ENCODE peak calls at places on chromosome 15, in five cellular contexts. One of them, this sample, is unnamed.

GRCh38 chr15:48507416-48508065 is 138.0 kb downstream of the FBN1 start:
- DNase-seq in heart right ventricle: peak
- DNase-seq in AG10803: peak
- DNase-seq in lower leg skin: no peak
- DNase-seq in tibial nerve: no peak
- DNase-seq in this sample: peak

GRCh38 chr15:29934251-29934650 is 112.0 kb upstream of the TJP1 start:
- DNase-seq in tibial nerve: no peak
- DNase-seq in AG10803: peak
- DNase-seq in heart right ventricle: no peak
- DNase-seq in lower leg skin: no peak
- DNase-seq in this sample: no peak

GRCh38 chr15:38041576-38041975 is 107.1 kb downstream of the TMCO5A start:
- DNase-seq in tibial nerve: no peak
- DNase-seq in lower leg skin: no peak
- DNase-seq in heart right ventricle: no peak
- DNase-seq in AG10803: peak
- DNase-seq in this sample: peak

GRCh38 chr15:67825880-67826716 is 789 bp downstream of the SKOR1 start:
- DNase-seq in AG10803: no peak
- DNase-seq in tibial nerve: no peak
- DNase-seq in heart right ventricle: no peak
- DNase-seq in lower leg skin: no peak
- DNase-seq in this sample: no peak

GRCh38 chr15:25224396-25224795 is 214.4 kb downstream of the UBE3A start:
- DNase-seq in lower leg skin: no peak
- DNase-seq in tibial nerve: no peak
- DNase-seq in heart right ventricle: no peak
- DNase-seq in AG10803: no peak
- DNase-seq in this sample: no peak

GRCh38 chr15:77036537-77037474 is 34.1 kb downstream of the TSPAN3 start:
- DNase-seq in lower leg skin: peak
- DNase-seq in AG10803: no peak
- DNase-seq in tibial nerve: peak
- DNase-seq in heart right ventricle: peak
- DNase-seq in this sample: no peak

GRCh38 chr15:50463423-50464358 is 39.5 kb downstream of the USP8 start:
- DNase-seq in tibial nerve: no peak
- DNase-seq in AG10803: peak
- DNase-seq in heart right ventricle: no peak
- DNase-seq in lower leg skin: no peak
- DNase-seq in this sample: peak

GRCh38 chr15:40106203-40107161 is 2.2 kb downstream of the BMF start:
- DNase-seq in heart right ventricle: no peak
- DNase-seq in tibial nerve: peak
- DNase-seq in AG10803: peak
- DNase-seq in lower leg skin: peak
- DNase-seq in this sample: no peak

GRCh38 chr15:32993285-32993684 is 201.2 kb downstream of the FMN1 start:
- DNase-seq in heart right ventricle: no peak
- DNase-seq in lower leg skin: no peak
- DNase-seq in AG10803: peak
- DNase-seq in tibial nerve: no peak
- DNase-seq in this sample: no peak

GRCh38 chr15:89912145-89912673 is 543 bp downstream of the ARPIN start:
- DNase-seq in heart right ventricle: peak
- DNase-seq in AG10803: peak
- DNase-seq in lower leg skin: peak
- DNase-seq in tibial nerve: no peak
- DNase-seq in this sample: no peak

GRCh38 chr15:38702178-38702912 is 137.7 kb upstream of the RASGRP1 start:
- DNase-seq in heart right ventricle: no peak
- DNase-seq in lower leg skin: no peak
- DNase-seq in tibial nerve: no peak
- DNase-seq in AG10803: no peak
- DNase-seq in this sample: no peak

GRCh38 chr15:73987646-73988045 is 4.4 kb downstream of the STOML1 start:
- DNase-seq in lower leg skin: peak
- DNase-seq in tibial nerve: no peak
- DNase-seq in AG10803: no peak
- DNase-seq in heart right ventricle: no peak
- DNase-seq in this sample: no peak

GRCh38 chr15:70589221-70589620 is 174.1 kb downstream of the UACA start:
- DNase-seq in heart right ventricle: no peak
- DNase-seq in AG10803: peak
- DNase-seq in tibial nerve: no peak
- DNase-seq in lower leg skin: no peak
- DNase-seq in this sample: no peak

GRCh38 chr15:62588930-62589655 is 424.0 kb upstream of the C2CD4B start:
- DNase-seq in lower leg skin: no peak
- DNase-seq in tibial nerve: no peak
- DNase-seq in heart right ventricle: no peak
- DNase-seq in AG10803: peak
- DNase-seq in this sample: peak

GRCh38 chr15:66838671-66839239 is 136.7 kb downstream of the SMAD6 start:
- DNase-seq in lower leg skin: no peak
- DNase-seq in heart right ventricle: no peak
- DNase-seq in tibial nerve: no peak
- DNase-seq in AG10803: peak
- DNase-seq in this sample: no peak

GRCh38 chr15:28901987-28902745 is 16.4 kb downstream of the APBA2 start:
- DNase-seq in tibial nerve: no peak
- DNase-seq in lower leg skin: peak
- DNase-seq in heart right ventricle: no peak
- DNase-seq in AG10803: no peak
- DNase-seq in this sample: no peak

GRCh38 chr15:79989682-79990081 is 18.7 kb upstream of the BCL2A1 start:
- DNase-seq in AG10803: peak
- DNase-seq in heart right ventricle: no peak
- DNase-seq in lower leg skin: no peak
- DNase-seq in tibial nerve: no peak
- DNase-seq in this sample: no peak

GRCh38 chr15:80830677-80831076 is 51.5 kb downstream of the CEMIP start:
- DNase-seq in tibial nerve: no peak
- DNase-seq in heart right ventricle: no peak
- DNase-seq in lower leg skin: no peak
- DNase-seq in AG10803: no peak
- DNase-seq in this sample: no peak

GRCh38 chr15:45180201-45180600 is 7.6 kb downstream of the SHF start:
- DNase-seq in heart right ventricle: no peak
- DNase-seq in tibial nerve: no peak
- DNase-seq in lower leg skin: no peak
- DNase-seq in AG10803: no peak
- DNase-seq in this sample: no peak

GRCh38 chr15:95995375-95996168 is 334.9 kb upstream of the NR2F2 start:
- DNase-seq in lower leg skin: no peak
- DNase-seq in heart right ventricle: no peak
- DNase-seq in AG10803: no peak
- DNase-seq in tibial nerve: no peak
- DNase-seq in this sample: no peak

GRCh38 chr15:99228120-99228770 is 21.1 kb downstream of the TTC23 start:
- DNase-seq in lower leg skin: no peak
- DNase-seq in tibial nerve: no peak
- DNase-seq in heart right ventricle: no peak
- DNase-seq in AG10803: no peak
- DNase-seq in this sample: no peak

GRCh38 chr15:79881254-79881653 is 15.6 kb downstream of the MTHFS start:
- DNase-seq in AG10803: no peak
- DNase-seq in tibial nerve: no peak
- DNase-seq in heart right ventricle: no peak
- DNase-seq in lower leg skin: no peak
- DNase-seq in this sample: no peak

GRCh38 chr15:91535856-91536500 is 317.5 kb upstream of the SLCO3A1 start:
- DNase-seq in lower leg skin: no peak
- DNase-seq in AG10803: peak
- DNase-seq in heart right ventricle: no peak
- DNase-seq in tibial nerve: no peak
- DNase-seq in this sample: no peak

GRCh38 chr15:29115093-29115991 is 154.3 kb downstream of the NSMCE3 start:
- DNase-seq in tibial nerve: no peak
- DNase-seq in AG10803: no peak
- DNase-seq in lower leg skin: no peak
- DNase-seq in heart right ventricle: no peak
- DNase-seq in this sample: no peak

DNA sequence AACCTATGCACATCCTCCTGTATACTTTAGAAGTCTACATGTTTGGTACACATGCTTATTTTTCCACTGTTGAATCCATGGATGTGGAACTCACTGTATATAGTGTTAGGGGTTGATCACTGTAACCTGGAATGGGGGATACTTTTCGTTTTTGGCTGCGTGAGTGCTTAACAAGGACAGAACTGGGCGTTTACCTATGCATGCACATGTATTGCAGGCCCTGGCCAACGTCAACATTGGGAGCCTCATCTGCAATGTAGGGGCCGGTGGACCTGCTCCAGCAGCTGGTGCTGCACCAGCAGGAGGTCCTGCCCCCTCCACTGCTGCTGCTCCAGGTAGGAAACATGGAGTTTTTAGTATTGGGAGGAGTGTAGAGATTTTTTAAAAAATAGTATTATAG is 2.3 kb downstream of the RPLP1 start:
- DNase-seq in AG10803: no peak
- DNase-seq in tibial nerve: no peak
- DNase-seq in lower leg skin: peak
- DNase-seq in heart right ventricle: no peak
- DNase-seq in this sample: no peak
- H3K4me3 ChIP-seq in AG10803: peak
- H3K4me3 ChIP-seq in tibial nerve: no peak
- H3K4me3 ChIP-seq in lower leg skin: no peak
- H3K4me3 ChIP-seq in heart right ventricle: no peak
- H3K4me3 ChIP-seq in this sample: peak

GRCh38 chr15:57377478-57377847 is 1.2 kb downstream of the CGNL1 start:
- DNase-seq in lower leg skin: no peak
- DNase-seq in heart right ventricle: no peak
- DNase-seq in AG10803: no peak
- DNase-seq in tibial nerve: no peak
- DNase-seq in this sample: no peak
- TF ChIP-seq CTCF in lower leg skin: no peak
- TF ChIP-seq CTCF in heart right ventricle: no peak
- TF ChIP-seq CTCF in AG10803: no peak
- TF ChIP-seq CTCF in tibial nerve: no peak
- TF ChIP-seq CTCF in this sample: no peak

GRCh38 chr15:88623061-88623460 is 1.9 kb downstream of the AEN start:
- DNase-seq in tibial nerve: no peak
- DNase-seq in lower leg skin: peak
- DNase-seq in AG10803: peak
- DNase-seq in heart right ventricle: no peak
- DNase-seq in this sample: peak
- H3K4me3 ChIP-seq in tibial nerve: no peak
- H3K4me3 ChIP-seq in lower leg skin: no peak
- H3K4me3 ChIP-seq in AG10803: peak
- H3K4me3 ChIP-seq in heart right ventricle: no peak
- H3K4me3 ChIP-seq in this sample: peak

DNA sequence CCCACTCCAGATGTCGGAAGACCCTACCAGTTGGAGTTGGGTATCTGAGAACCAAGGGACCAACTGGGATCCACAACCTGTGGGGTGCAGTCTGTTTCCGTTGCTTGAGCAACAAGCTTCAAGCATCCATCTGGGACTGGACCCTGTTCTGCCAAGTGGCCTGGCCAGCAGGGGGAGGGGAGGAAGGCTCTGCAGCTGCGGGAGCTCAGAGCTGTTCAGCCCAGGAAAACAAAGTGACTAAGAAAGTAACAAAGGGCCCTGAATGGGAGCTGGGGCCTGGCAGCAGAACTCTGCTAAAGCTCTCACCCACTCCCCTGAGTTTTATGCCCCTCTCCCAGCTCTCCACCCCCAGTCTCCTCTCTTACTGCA is 2.7 kb downstream of the TYRO3 start:
- DNase-seq in heart right ventricle: no peak
- DNase-seq in lower leg skin: no peak
- DNase-seq in tibial nerve: peak
- DNase-seq in AG10803: peak
- DNase-seq in this sample: no peak
- TF ChIP-seq CTCF in heart right ventricle: no peak
- TF ChIP-seq CTCF in lower leg skin: no peak
- TF ChIP-seq CTCF in tibial nerve: no peak
- TF ChIP-seq CTCF in AG10803: peak
- TF ChIP-seq CTCF in this sample: peak

GRCh38 chr15:41804920-41805666 is 22.8 kb upstream of the JMJD7 start:
- DNase-seq in AG10803: no peak
- DNase-seq in heart right ventricle: no peak
- DNase-seq in tibial nerve: no peak
- DNase-seq in lower leg skin: no peak
- DNase-seq in this sample: no peak

GRCh38 chr15:41805711-41806110 is 22.2 kb upstream of the JMJD7 start:
- DNase-seq in lower leg skin: no peak
- DNase-seq in heart right ventricle: no peak
- DNase-seq in tibial nerve: no peak
- DNase-seq in AG10803: no peak
- DNase-seq in this sample: no peak

GRCh38 chr15:41809121-41809520 is 18.8 kb upstream of the JMJD7 start:
- DNase-seq in heart right ventricle: no peak
- DNase-seq in tibial nerve: no peak
- DNase-seq in lower leg skin: no peak
- DNase-seq in AG10803: no peak
- DNase-seq in this sample: no peak

GRCh38 chr15:41804361-41804760 is 23.5 kb upstream of the JMJD7 start:
- DNase-seq in AG10803: no peak
- DNase-seq in lower leg skin: no peak
- DNase-seq in tibial nerve: no peak
- DNase-seq in heart right ventricle: no peak
- DNase-seq in this sample: no peak

DNA sequence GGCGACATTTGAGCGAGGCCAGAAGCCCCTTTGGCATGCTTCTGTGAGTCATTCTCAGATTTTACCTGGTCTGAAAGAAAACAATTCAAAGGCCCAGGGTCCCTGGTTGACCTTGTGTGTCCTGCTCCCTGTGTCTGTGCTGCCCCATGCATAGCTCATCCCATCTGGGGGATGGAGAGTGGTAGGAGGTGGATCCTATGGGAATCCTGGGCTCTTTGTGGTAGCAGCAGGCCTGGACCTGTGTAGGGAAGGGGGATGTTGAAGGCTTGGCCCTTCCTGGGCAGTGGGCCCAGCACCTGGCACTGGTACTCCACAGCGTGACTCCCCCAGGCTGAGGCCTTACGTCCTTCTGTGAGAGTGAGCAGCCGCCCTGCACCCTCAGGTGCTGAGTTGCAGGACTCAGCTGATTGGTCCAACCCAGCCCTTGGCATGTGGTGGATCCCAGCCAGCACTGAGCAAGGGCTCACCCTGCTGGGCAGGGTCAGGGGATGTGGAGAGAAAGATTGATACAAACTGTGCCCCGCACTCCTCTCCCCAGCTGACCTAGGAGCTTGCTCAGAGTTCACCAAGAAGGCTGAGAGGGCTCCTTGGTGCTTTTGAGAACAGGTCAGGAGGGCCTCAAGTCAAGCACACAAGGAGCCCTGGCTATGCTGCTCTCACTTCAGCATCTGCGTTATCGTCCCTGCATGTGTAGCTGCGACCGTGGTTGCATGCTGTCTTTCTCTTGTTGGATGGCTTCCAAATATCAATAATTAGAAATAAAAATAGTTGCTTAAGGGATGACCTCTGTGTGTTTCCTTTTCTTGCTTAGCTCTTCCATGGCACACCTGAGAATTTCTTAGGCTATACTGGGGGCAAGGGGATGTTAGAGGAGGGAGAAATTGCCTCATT is 21.4 kb upstream of the JMJD7 start:
- DNase-seq in tibial nerve: no peak
- DNase-seq in AG10803: no peak
- DNase-seq in lower leg skin: no peak
- DNase-seq in heart right ventricle: peak
- DNase-seq in this sample: no peak
- H3K4me3 ChIP-seq in tibial nerve: no peak
- H3K4me3 ChIP-seq in AG10803: no peak
- H3K4me3 ChIP-seq in lower leg skin: no peak
- H3K4me3 ChIP-seq in heart right ventricle: no peak
- H3K4me3 ChIP-seq in this sample: no peak